ENCODE peak calls at places on chromosomes 1 and 21, in ten cellular contexts. One of them, this sample, is unnamed.

GRCh38 chr1:20443703-20444587 is 42.1 kb downstream of the CAMK2N1 start:
- DNase-seq in fibroblast of lung: no peak
- DNase-seq in CD8-positive, alpha-beta memory T cell: no peak
- DNase-seq in Peyer's patch: no peak
- DNase-seq in OCI-LY7: no peak
- DNase-seq in breast epithelium: peak; percentile 24
- DNase-seq in right lobe of liver: no peak
- DNase-seq in heart left ventricle: no peak
- DNase-seq in mucosa of descending colon: no peak
- DNase-seq in RWPE2: no peak
- DNase-seq in this sample: no peak

GRCh38 chr1:16101618-16102017 is 28.2 kb upstream of the FAM131C start:
- DNase-seq in fibroblast of lung: no peak
- DNase-seq in CD8-positive, alpha-beta memory T cell: no peak
- DNase-seq in Peyer's patch: no peak
- DNase-seq in OCI-LY7: no peak
- DNase-seq in breast epithelium: no peak
- DNase-seq in right lobe of liver: no peak
- DNase-seq in heart left ventricle: no peak
- DNase-seq in mucosa of descending colon: no peak
- DNase-seq in RWPE2: no peak
- DNase-seq in this sample: no peak

GRCh38 chr1:200665851-200666250 is 3.9 kb downstream of the DDX59 start:
- DNase-seq in fibroblast of lung: no peak
- DNase-seq in CD8-positive, alpha-beta memory T cell: no peak
- DNase-seq in Peyer's patch: no peak
- DNase-seq in OCI-LY7: no peak
- DNase-seq in breast epithelium: no peak
- DNase-seq in right lobe of liver: no peak
- DNase-seq in heart left ventricle: no peak
- DNase-seq in mucosa of descending colon: no peak
- DNase-seq in RWPE2: no peak
- DNase-seq in this sample: no peak

GRCh38 chr1:36464605-36465393 is 615 bp upstream of the MRPS15 start:
- DNase-seq in fibroblast of lung: no peak
- DNase-seq in CD8-positive, alpha-beta memory T cell: no peak
- DNase-seq in Peyer's patch: no peak
- DNase-seq in OCI-LY7: no peak
- DNase-seq in breast epithelium: no peak
- DNase-seq in right lobe of liver: no peak
- DNase-seq in heart left ventricle: no peak
- DNase-seq in mucosa of descending colon: no peak
- DNase-seq in RWPE2: no peak
- DNase-seq in this sample: no peak

GRCh38 chr1:213661346-213661745 is 326.4 kb upstream of the PROX1 start:
- DNase-seq in fibroblast of lung: no peak
- DNase-seq in CD8-positive, alpha-beta memory T cell: no peak
- DNase-seq in Peyer's patch: no peak
- DNase-seq in OCI-LY7: no peak
- DNase-seq in breast epithelium: no peak
- DNase-seq in right lobe of liver: no peak
- DNase-seq in heart left ventricle: no peak
- DNase-seq in mucosa of descending colon: no peak
- DNase-seq in RWPE2: no peak
- DNase-seq in this sample: no peak

GRCh38 chr1:198259336-198260109 is 102.7 kb downstream of the NEK7 start:
- DNase-seq in fibroblast of lung: no peak
- DNase-seq in CD8-positive, alpha-beta memory T cell: no peak
- DNase-seq in Peyer's patch: no peak
- DNase-seq in OCI-LY7: no peak
- DNase-seq in breast epithelium: no peak
- DNase-seq in right lobe of liver: no peak
- DNase-seq in heart left ventricle: no peak
- DNase-seq in mucosa of descending colon: no peak
- DNase-seq in RWPE2: no peak
- DNase-seq in this sample: peak; percentile 9

GRCh38 chr1:56864430-56864829 is 9.8 kb downstream of the C8A start:
- DNase-seq in fibroblast of lung: no peak
- DNase-seq in CD8-positive, alpha-beta memory T cell: no peak
- DNase-seq in Peyer's patch: no peak
- DNase-seq in OCI-LY7: no peak
- DNase-seq in breast epithelium: no peak
- DNase-seq in right lobe of liver: no peak
- DNase-seq in heart left ventricle: no peak
- DNase-seq in mucosa of descending colon: no peak
- DNase-seq in RWPE2: no peak
- DNase-seq in this sample: no peak

GRCh38 chr1:179817056-179817455 is 60.5 kb downstream of the TOR1AIP2 start:
- DNase-seq in fibroblast of lung: no peak
- DNase-seq in CD8-positive, alpha-beta memory T cell: no peak
- DNase-seq in Peyer's patch: no peak
- DNase-seq in OCI-LY7: no peak
- DNase-seq in breast epithelium: no peak
- DNase-seq in right lobe of liver: no peak
- DNase-seq in heart left ventricle: no peak
- DNase-seq in mucosa of descending colon: no peak
- DNase-seq in RWPE2: no peak
- DNase-seq in this sample: no peak

GRCh38 chr1:9561429-9561828 is 22.2 kb downstream of the SLC25A33 start:
- DNase-seq in fibroblast of lung: peak; percentile 93
- DNase-seq in CD8-positive, alpha-beta memory T cell: no peak
- DNase-seq in Peyer's patch: no peak
- DNase-seq in OCI-LY7: peak; percentile 24
- DNase-seq in breast epithelium: no peak
- DNase-seq in right lobe of liver: no peak
- DNase-seq in heart left ventricle: no peak
- DNase-seq in mucosa of descending colon: no peak
- DNase-seq in RWPE2: no peak
- DNase-seq in this sample: no peak

GRCh38 chr1:62040450-62040849 is 154.2 kb upstream of the L1TD1 start:
- DNase-seq in fibroblast of lung: no peak
- DNase-seq in CD8-positive, alpha-beta memory T cell: no peak
- DNase-seq in Peyer's patch: no peak
- DNase-seq in OCI-LY7: no peak
- DNase-seq in breast epithelium: no peak
- DNase-seq in right lobe of liver: no peak
- DNase-seq in heart left ventricle: no peak
- DNase-seq in mucosa of descending colon: no peak
- DNase-seq in RWPE2: no peak
- DNase-seq in this sample: no peak

GRCh38 chr1:2859219-2859880 is 57.9 kb upstream of the TTC34 start:
- DNase-seq in fibroblast of lung: no peak
- DNase-seq in CD8-positive, alpha-beta memory T cell: no peak
- DNase-seq in Peyer's patch: no peak
- DNase-seq in OCI-LY7: no peak
- DNase-seq in breast epithelium: no peak
- DNase-seq in right lobe of liver: no peak
- DNase-seq in heart left ventricle: no peak
- DNase-seq in mucosa of descending colon: no peak
- DNase-seq in RWPE2: no peak
- DNase-seq in this sample: no peak
- H3K9me3 ChIP-seq in fibroblast of lung: no peaks in the 10 kb centered on the region
- H3K9me3 ChIP-seq in CD8-positive, alpha-beta memory T cell: no peaks in the 10 kb centered on the region
- H3K9me3 ChIP-seq in Peyer's patch: no peaks in the 10 kb centered on the region
- H3K9me3 ChIP-seq in OCI-LY7: peaks cover 10% of the 10 kb centered on the region
- H3K9me3 ChIP-seq in breast epithelium: no peaks in the 10 kb centered on the region
- H3K9me3 ChIP-seq in right lobe of liver: no peaks in the 10 kb centered on the region
- H3K9me3 ChIP-seq in heart left ventricle: no peaks in the 10 kb centered on the region
- H3K9me3 ChIP-seq in mucosa of descending colon: no peaks in the 10 kb centered on the region
- H3K9me3 ChIP-seq in RWPE2: peaks cover 2% of the 10 kb centered on the region
- H3K9me3 ChIP-seq in this sample: peaks cover 7% of the 10 kb centered on the region

DNA sequence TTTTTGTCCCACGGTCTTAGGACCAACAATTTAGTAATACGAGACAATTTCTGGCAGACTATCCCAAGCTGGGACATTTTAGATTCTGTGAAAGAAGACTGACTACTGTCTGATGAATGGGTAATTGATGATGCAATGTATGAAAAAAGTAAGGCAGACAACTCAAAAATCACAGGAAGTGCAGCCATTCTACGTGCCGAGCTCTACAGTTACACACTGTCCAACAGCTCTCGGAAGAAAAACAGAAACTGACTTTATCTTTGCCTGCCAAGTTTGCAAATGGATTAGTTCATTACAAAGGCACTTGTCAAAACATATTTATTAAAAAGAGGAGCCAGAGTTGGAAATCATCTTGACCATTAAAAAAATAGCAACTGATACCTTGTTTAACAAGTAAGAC is 31.3 kb downstream of the ZBTB8B start:
- DNase-seq in fibroblast of lung: peak; percentile 59
- DNase-seq in CD8-positive, alpha-beta memory T cell: no peak
- DNase-seq in Peyer's patch: no peak
- DNase-seq in OCI-LY7: no peak
- DNase-seq in breast epithelium: no peak
- DNase-seq in right lobe of liver: no peak
- DNase-seq in heart left ventricle: no peak
- DNase-seq in mucosa of descending colon: no peak
- DNase-seq in RWPE2: no peak
- DNase-seq in this sample: no peak
- H3K4me3 ChIP-seq in fibroblast of lung: peak overlapping the region; percentile 43
- H3K4me3 ChIP-seq in CD8-positive, alpha-beta memory T cell: no peak overlapping the region
- H3K4me3 ChIP-seq in Peyer's patch: no peak overlapping the region
- H3K4me3 ChIP-seq in OCI-LY7: no peak overlapping the region
- H3K4me3 ChIP-seq in breast epithelium: no peak overlapping the region
- H3K4me3 ChIP-seq in right lobe of liver: no peak overlapping the region
- H3K4me3 ChIP-seq in heart left ventricle: no peak overlapping the region
- H3K4me3 ChIP-seq in mucosa of descending colon: no peak overlapping the region
- H3K4me3 ChIP-seq in RWPE2: peak overlapping the region; percentile 3
- H3K4me3 ChIP-seq in this sample: no peak overlapping the region

GRCh38 chr1:110039641-110040040 is 5.2 kb downstream of the STRIP1 start:
- DNase-seq in fibroblast of lung: no peak
- DNase-seq in CD8-positive, alpha-beta memory T cell: no peak
- DNase-seq in Peyer's patch: no peak
- DNase-seq in OCI-LY7: no peak
- DNase-seq in breast epithelium: no peak
- DNase-seq in right lobe of liver: no peak
- DNase-seq in heart left ventricle: no peak
- DNase-seq in mucosa of descending colon: no peak
- DNase-seq in RWPE2: no peak
- DNase-seq in this sample: no peak
- H3K9me3 ChIP-seq in fibroblast of lung: no peaks in the 10 kb centered on the region
- H3K9me3 ChIP-seq in CD8-positive, alpha-beta memory T cell: no peaks in the 10 kb centered on the region
- H3K9me3 ChIP-seq in Peyer's patch: no peaks in the 10 kb centered on the region
- H3K9me3 ChIP-seq in OCI-LY7: no peaks in the 10 kb centered on the region
- H3K9me3 ChIP-seq in breast epithelium: no peaks in the 10 kb centered on the region
- H3K9me3 ChIP-seq in right lobe of liver: no peaks in the 10 kb centered on the region
- H3K9me3 ChIP-seq in heart left ventricle: no peaks in the 10 kb centered on the region
- H3K9me3 ChIP-seq in mucosa of descending colon: no peaks in the 10 kb centered on the region
- H3K9me3 ChIP-seq in RWPE2: no peaks in the 10 kb centered on the region
- H3K9me3 ChIP-seq in this sample: no peaks in the 10 kb centered on the region

GRCh38 chr1:111446967-111447892 is 1.8 kb downstream of the WDR77 start:
- DNase-seq in fibroblast of lung: no peak
- DNase-seq in CD8-positive, alpha-beta memory T cell: no peak
- DNase-seq in Peyer's patch: no peak
- DNase-seq in OCI-LY7: no peak
- DNase-seq in breast epithelium: no peak
- DNase-seq in right lobe of liver: no peak
- DNase-seq in heart left ventricle: no peak
- DNase-seq in mucosa of descending colon: no peak
- DNase-seq in RWPE2: no peak
- DNase-seq in this sample: no peak
- H3K4me3 ChIP-seq in fibroblast of lung: peak overlapping the region; percentile 99
- H3K4me3 ChIP-seq in CD8-positive, alpha-beta memory T cell: peak overlapping the region; percentile 98
- H3K4me3 ChIP-seq in Peyer's patch: peak overlapping the region; percentile 78
- H3K4me3 ChIP-seq in OCI-LY7: peak overlapping the region; percentile 98
- H3K4me3 ChIP-seq in breast epithelium: peak overlapping the region; percentile 95
- H3K4me3 ChIP-seq in right lobe of liver: peak overlapping the region; percentile 90
- H3K4me3 ChIP-seq in heart left ventricle: no peak overlapping the region
- H3K4me3 ChIP-seq in mucosa of descending colon: no peak overlapping the region
- H3K4me3 ChIP-seq in RWPE2: peak overlapping the region; percentile 80
- H3K4me3 ChIP-seq in this sample: no peak overlapping the region

DNA sequence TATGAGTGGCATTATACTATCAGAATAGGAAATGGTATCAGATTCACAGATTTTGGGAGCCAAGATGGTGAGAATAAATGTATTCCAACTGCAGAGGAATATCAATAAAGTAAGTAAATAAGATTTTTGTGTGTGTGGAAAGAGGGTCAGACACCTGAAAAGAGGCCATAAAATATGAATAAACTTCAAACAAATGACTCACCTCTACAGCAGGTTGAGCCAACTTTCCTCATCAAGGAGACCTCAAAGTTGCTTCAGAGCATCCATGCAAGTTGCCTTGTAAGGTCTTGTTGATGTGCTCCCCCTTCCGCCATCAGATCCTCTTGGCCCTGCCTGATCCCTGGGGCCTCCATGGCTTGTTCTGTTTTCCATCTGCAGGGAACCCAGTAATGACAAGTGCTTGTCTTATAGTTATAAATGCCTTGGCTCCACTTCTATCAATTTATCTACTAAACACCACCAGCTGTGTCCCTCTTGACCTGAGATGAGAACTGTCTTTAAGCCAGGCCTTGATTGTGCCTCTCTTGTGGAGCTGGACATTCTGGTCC is 775.6 kb downstream of the LTN1 start:
- DNase-seq in fibroblast of lung: no peak
- DNase-seq in CD8-positive, alpha-beta memory T cell: no peak
- DNase-seq in Peyer's patch: no peak
- DNase-seq in OCI-LY7: no peak
- DNase-seq in breast epithelium: no peak
- DNase-seq in right lobe of liver: no peak
- DNase-seq in heart left ventricle: no peak
- DNase-seq in mucosa of descending colon: no peak
- DNase-seq in RWPE2: no peak
- DNase-seq in this sample: no peak
- H3K9me3 ChIP-seq in fibroblast of lung: no peaks in the 10 kb centered on the region
- H3K9me3 ChIP-seq in CD8-positive, alpha-beta memory T cell: no peaks in the 10 kb centered on the region
- H3K9me3 ChIP-seq in Peyer's patch: no peaks in the 10 kb centered on the region
- H3K9me3 ChIP-seq in OCI-LY7: no peaks in the 10 kb centered on the region
- H3K9me3 ChIP-seq in breast epithelium: no peaks in the 10 kb centered on the region
- H3K9me3 ChIP-seq in right lobe of liver: no peaks in the 10 kb centered on the region
- H3K9me3 ChIP-seq in heart left ventricle: no peaks in the 10 kb centered on the region
- H3K9me3 ChIP-seq in mucosa of descending colon: no peaks in the 10 kb centered on the region
- H3K9me3 ChIP-seq in RWPE2: no peaks in the 10 kb centered on the region
- H3K9me3 ChIP-seq in this sample: no peaks in the 10 kb centered on the region

This sample was measured in SJSA1.